ENCODE peak calls at places on chromosome 17, in four cellular contexts. X is thoracic aorta, Y is cardiac muscle cell, U is left ventricle myocardium inferior. I is an unnamed sample.

GRCh38 chr17:7955414-7956042 is 23.5 kb downstream of the CNTROB start:
- DNase-seq in U (no peak), Y (peak; percentile 75), X (no peak), I (no peak)

GRCh38 chr17:75983501-75984181 is 4.6 kb downstream of the TEN1 start:
- DNase-seq in Y (peak; percentile 55), U (no peak), X (no peak), I (no peak)

GRCh38 chr17:9987779-9988585 is 82.9 kb upstream of the RCVRN start:
- DNase-seq in U (peak; percentile 31), Y (peak; percentile 58), X (no peak), I (peak; percentile 22)

GRCh38 chr17:42891539-42892152 is 9.0 kb upstream of the G6PC1 start:
- DNase-seq in U (peak; percentile 69), X (no peak), Y (no peak), I (no peak)

GRCh38 chr17:5605452-5605851 is 21.1 kb upstream of the NLRP1 start:
- DNase-seq in Y (no peak), X (no peak), U (no peak), I (no peak)

GRCh38 chr17:64216030-64216384 is 47.1 kb downstream of the TEX2 start:
- DNase-seq in X (no peak), U (no peak), Y (peak; percentile 66), I (no peak)

GRCh38 chr17:28097901-28098300 is 55.4 kb downstream of the NLK start:
- DNase-seq in Y (no peak), U (no peak), X (no peak), I (no peak)

GRCh38 chr17:42846594-42847280 is 2.4 kb downstream of the AOC2 start:
- DNase-seq in U (no peak), X (no peak), Y (peak; percentile 67), I (no peak)

GRCh38 chr17:27296427-27296979 is 2.6 kb downstream of the WSB1 start:
- DNase-seq in U (no peak), Y (peak; percentile 79), X (no peak), I (no peak)

GRCh38 chr17:71402661-71403141 is 718.1 kb upstream of the SOX9 start:
- DNase-seq in X (no peak), U (no peak), Y (no peak), I (no peak)

GRCh38 chr17:673200-673681 is 41.4 kb downstream of the VPS53 start:
- DNase-seq in U (no peak), X (no peak), Y (no peak), I (no peak)

GRCh38 chr17:50904522-50905459 is 38.6 kb upstream of the TOB1 start:
- DNase-seq in Y (peak; percentile 57), X (peak; percentile 33), U (peak; percentile 41), I (no peak)

GRCh38 chr17:39973496-39973895 is 7.1 kb upstream of the PSMD3 start:
- DNase-seq in Y (peak; percentile 33), X (no peak), U (no peak), I (no peak)

GRCh38 chr17:51707216-51707615 is 446.9 kb downstream of the UTP18 start:
- DNase-seq in Y (no peak), U (no peak), X (no peak), I (no peak)

DNA sequence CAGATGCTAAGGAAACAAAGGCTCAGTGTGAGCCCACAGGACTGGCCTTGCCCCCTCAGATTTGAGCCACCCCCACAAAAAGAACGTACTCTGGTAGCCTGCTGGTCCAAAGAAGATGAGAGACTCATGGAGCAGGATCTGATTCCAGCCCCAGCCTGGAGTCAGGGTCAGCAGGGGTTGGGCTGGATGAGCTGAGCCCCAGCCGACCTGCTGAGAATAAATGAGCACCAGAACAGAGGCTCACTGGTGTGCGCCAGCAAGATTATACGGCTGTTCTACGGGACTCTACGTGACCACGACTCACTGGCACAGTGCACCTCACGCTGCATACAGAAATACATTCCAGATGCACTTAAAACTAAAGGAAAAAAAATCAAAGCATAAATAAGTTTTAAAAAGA is 186.0 kb upstream of the RPL38 start:
- DNase-seq in U (no peak), X (no peak), Y (no peak), I (no peak)
- H3K27me3 ChIP-seq in U (peaks cover 49% of the 10 kb centered on the region), X (no peaks in the 10 kb centered on the region), Y (no peaks in the 10 kb centered on the region), I (no peaks in the 10 kb centered on the region)

GRCh38 chr17:59607061-59607460 is 12.6 kb upstream of the CLTC start:
- DNase-seq in Y (no peak), X (no peak), U (no peak), I (no peak)
- H3K36me3 ChIP-seq in Y (peaks cover 42% of the 10 kb centered on the region), X (peaks cover 24% of the 10 kb centered on the region), U (peaks cover 76% of the 10 kb centered on the region), I (peaks cover 6% of the 10 kb centered on the region)

GRCh38 chr17:2025622-2026309 is 632 bp upstream of the RTN4RL1 start:
- DNase-seq in X (no peak), Y (peak; percentile 75), U (peak; percentile 78), I (no peak)

GRCh38 chr17:2027528-2028233 is 2.3 kb upstream of the DPH1 start:
- DNase-seq in X (no peak), U (no peak), Y (peak; percentile 53), I (no peak)

GRCh38 chr17:2028737-2029136 is 1.2 kb upstream of the DPH1 start:
- DNase-seq in U (no peak), X (no peak), Y (no peak), I (no peak)

GRCh38 chr17:2029911-2030778 is at the start of gene DPH1:
- DNase-seq in U (peak; percentile 87), X (no peak), Y (peak; percentile 92), I (no peak)

GRCh38 chr17:2028234-2028614 is 1.7 kb upstream of the DPH1 start:
- DNase-seq in U (no peak), X (no peak), Y (no peak), I (no peak)
- H3K27me3 ChIP-seq in U (peaks cover 53% of the 10 kb centered on the region), X (no peaks in the 10 kb centered on the region), Y (peaks cover 6% of the 10 kb centered on the region), I (peaks cover 57% of the 10 kb centered on the region)

DNA sequence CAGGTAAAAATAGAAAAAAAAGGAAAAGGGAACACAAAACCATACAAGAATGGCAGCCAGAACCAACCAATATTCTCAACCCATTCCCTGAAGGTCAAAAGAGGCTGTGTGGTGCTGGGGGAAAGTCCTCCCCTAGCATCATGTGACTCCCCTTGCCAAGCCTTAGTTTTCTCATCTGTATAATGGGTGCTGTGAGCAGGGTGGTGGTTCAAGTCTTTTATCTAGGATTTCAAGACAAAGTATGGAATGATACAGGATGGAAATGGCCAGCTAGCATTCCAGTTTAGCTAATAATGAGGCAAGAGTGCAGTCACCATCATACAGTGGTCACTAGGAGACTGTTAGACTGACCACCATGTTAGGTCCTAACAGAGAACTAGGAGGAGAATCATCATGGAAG is 20.7 kb downstream of the PSMB3 start:
- DNase-seq in U (no peak), X (no peak), Y (no peak), I (no peak)
- H3K36me3 ChIP-seq in U (peaks cover 96% of the 10 kb centered on the region), X (peaks cover 85% of the 10 kb centered on the region), Y (peaks cover 72% of the 10 kb centered on the region), I (peaks cover 41% of the 10 kb centered on the region)

GRCh38 chr17:81391964-81392908 is 3.0 kb upstream of the BAHCC1 start:
- DNase-seq in Y (peak; percentile 90), U (peak; percentile 61), X (no peak), I (no peak)

GRCh38 chr17:81391268-81391963 is 3.8 kb upstream of the BAHCC1 start:
- DNase-seq in Y (no peak), X (no peak), U (no peak), I (no peak)

GRCh38 chr17:81394377-81394747 is 895 bp upstream of the BAHCC1 start:
- DNase-seq in X (no peak), U (no peak), Y (no peak), I (no peak)

GRCh38 chr17:81393684-81394376 is 1.4 kb upstream of the BAHCC1 start:
- DNase-seq in X (peak; percentile 100), U (peak; percentile 100), Y (peak; percentile 100), I (peak; percentile 96)

GRCh38 chr17:81392909-81393654 is 2.2 kb upstream of the BAHCC1 start:
- DNase-seq in Y (no peak), U (peak; percentile 48), X (no peak), I (no peak)
- H3K27me3 ChIP-seq in Y (no peaks in the 10 kb centered on the region), U (no peaks in the 10 kb centered on the region), X (no peaks in the 10 kb centered on the region), I (peaks cover 50% of the 10 kb centered on the region)

DNA sequence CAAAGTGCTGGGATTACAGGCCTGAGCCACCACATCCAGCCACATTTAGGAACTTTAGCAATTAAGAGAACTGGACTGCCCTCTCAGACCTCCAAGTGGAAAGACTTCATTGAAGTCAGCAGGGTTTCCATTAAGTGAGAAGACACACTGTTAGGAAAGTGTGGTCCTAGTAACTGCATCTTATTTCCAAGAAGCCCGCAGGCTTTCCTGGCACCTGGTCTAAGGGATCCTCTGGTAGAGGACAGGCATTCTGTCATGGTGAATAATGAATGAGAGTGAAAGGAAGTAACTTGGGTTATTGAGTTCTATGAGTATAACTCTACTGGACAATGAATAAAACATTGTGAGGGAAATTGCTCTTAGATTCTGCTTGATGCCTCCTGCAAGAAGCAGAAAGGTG is 14.1 kb downstream of the C17orf75 start:
- DNase-seq in Y (no peak), U (no peak), X (no peak), I (no peak)
- H3K36me3 ChIP-seq in Y (peaks cover 13% of the 10 kb centered on the region), U (peaks cover 8% of the 10 kb centered on the region), X (no peaks in the 10 kb centered on the region), I (no peaks in the 10 kb centered on the region)

DNA sequence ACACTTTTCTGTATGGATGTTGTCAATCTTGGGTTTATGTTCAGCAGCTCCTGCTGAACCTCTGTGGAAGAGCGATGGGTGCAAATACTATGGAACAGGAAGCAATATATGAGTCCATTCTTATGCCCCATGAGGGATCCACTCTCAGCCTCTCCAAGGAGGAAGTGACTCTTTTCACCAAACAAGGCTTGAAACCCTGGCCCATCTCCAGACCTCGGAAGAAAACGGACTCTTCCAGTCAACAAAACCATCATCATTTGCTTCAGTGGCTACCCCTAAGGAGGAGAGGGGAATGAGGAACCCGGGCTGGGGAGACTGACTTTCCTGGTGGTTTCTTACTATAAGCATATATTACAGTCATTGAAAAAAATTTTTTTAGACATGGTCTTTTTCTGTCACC is 206.2 kb downstream of the AXIN2 start:
- DNase-seq in X (no peak), U (no peak), Y (no peak), I (no peak)
- H3K27me3 ChIP-seq in X (no peaks in the 10 kb centered on the region), U (peaks cover 31% of the 10 kb centered on the region), Y (no peaks in the 10 kb centered on the region), I (no peaks in the 10 kb centered on the region)

GRCh38 chr17:78095035-78095434 is 33.5 kb downstream of the TMC6 start:
- DNase-seq in Y (no peak), U (no peak), X (no peak), I (no peak)
- H3K36me3 ChIP-seq in Y (peaks cover 56% of the 10 kb centered on the region), U (peaks cover 100% of the 10 kb centered on the region), X (peaks cover 86% of the 10 kb centered on the region), I (peaks cover 58% of the 10 kb centered on the region)